ENCODE peak calls at places on chromosomes 16 and 17, in nine cellular contexts. B is NCI-H1092; R is AG04450; X is IMR-90; M is RKO; N is RPMI7951; V is KBM-7; A is stimulated activated naive CD8-positive, alpha-beta T cell treated with anti-CD3 and anti-CD28 coated beads, Interleukin-15, Interleukin-2, amounts not matched to agents 100 U/mL and 50 U/mL, for 24 hours; Z is amniotic epithelial cell. H is an unnamed sample.

GRCh38 chr17:35773674-35774425 is 13.2 kb downstream of the C17orf50 start:
- DNase-seq in B (no peak), R (no peak), X (no peak), M (no peak), N (no peak), V (no peak), A (no peak), Z (no peak), H (no peak)

GRCh38 chr17:73887739-73888138 is 243.5 kb upstream of the SDK2 start:
- DNase-seq in B (no peak), R (no peak), X (no peak), M (no peak), N (no peak), V (no peak), A (no peak), Z (no peak), H (no peak)

GRCh38 chr17:61064087-61064951 is 335.3 kb upstream of the TBX2 start:
- DNase-seq in B (no peak), R (no peak), X (no peak), M (no peak), N (peak; percentile 22), V (no peak), A (no peak), Z (no peak), H (no peak)

GRCh38 chr16:81778861-81779539 is at the start of gene PLCG2:
- DNase-seq in B (no peak), R (no peak), X (no peak), M (peak; percentile 74), N (peak; percentile 47), V (peak; percentile 56), A (peak; percentile 85), Z (peak; percentile 5), H (no peak)

GRCh38 chr17:50708050-50709000 is 611 bp upstream of the ANKRD40 start:
- DNase-seq in B (no peak), R (no peak), X (no peak), M (peak; percentile 58), N (peak; percentile 48), V (peak; percentile 64), A (no peak), Z (no peak), H (no peak)

GRCh38 chr17:75240394-75241142 is 20.8 kb downstream of the GGA3 start:
- DNase-seq in B (no peak), R (no peak), X (peak; percentile 20), M (peak; percentile 51), N (no peak), V (peak; percentile 73), A (peak; percentile 66), Z (peak; percentile 29), H (no peak)

GRCh38 chr17:67128700-67129099 is 84.3 kb downstream of the CACNG1 start:
- DNase-seq in B (no peak), R (no peak), X (peak; percentile 64), M (no peak), N (no peak), V (no peak), A (no peak), Z (no peak), H (no peak)

GRCh38 chr17:18258356-18259038 is at the start of gene FLII:
- DNase-seq in B (no peak), R (no peak), X (peak; percentile 17), M (peak; percentile 59), N (no peak), V (peak; percentile 51), A (peak; percentile 70), Z (peak; percentile 13), H (no peak)

GRCh38 chr17:58120195-58120822 is 27.9 kb upstream of the OR4D1 start:
- DNase-seq in B (no peak), R (peak; percentile 18), X (peak; percentile 66), M (peak; percentile 67), N (peak; percentile 56), V (peak; percentile 73), A (peak; percentile 41), Z (peak; percentile 61), H (peak; percentile 24)

GRCh38 chr17:53142890-53143289 is 679.8 kb upstream of the KIF2B start:
- DNase-seq in B (no peak), R (no peak), X (no peak), M (peak; percentile 53), N (no peak), V (no peak), A (no peak), Z (no peak), H (no peak)

GRCh38 chr16:548586-548985 is 11.6 kb upstream of the PRR35 start:
- DNase-seq in B (no peak), R (no peak), X (no peak), M (no peak), N (no peak), V (no peak), A (no peak), Z (no peak), H (no peak)

GRCh38 chr17:19541445-19541844 is 7.8 kb downstream of the SLC47A1 start:
- DNase-seq in B (no peak), R (no peak), X (no peak), M (no peak), N (no peak), V (no peak), A (no peak), Z (no peak), H (no peak)

GRCh38 chr16:65318138-65318537 is 196.3 kb upstream of the CDH11 start:
- DNase-seq in B (no peak), R (no peak), X (no peak), M (no peak), N (no peak), V (no peak), A (no peak), Z (no peak), H (no peak)

GRCh38 chr16:50674831-50675230 is 6.3 kb downstream of the SNX20 start:
- DNase-seq in B (no peak), R (no peak), X (no peak), M (no peak), N (peak; percentile 56), V (no peak), A (no peak), Z (no peak), H (no peak)

GRCh38 chr17:40111221-40112128 is 10.3 kb upstream of the MSL1 start:
- DNase-seq in B (peak; percentile 61), R (peak; percentile 87), X (peak; percentile 97), M (peak; percentile 95), N (peak; percentile 95), V (peak; percentile 94), A (peak; percentile 77), Z (peak; percentile 98), H (peak; percentile 82)

GRCh38 chr17:78500806-78501205 is 76.4 kb downstream of the DNAH17 start:
- DNase-seq in B (no peak), R (no peak), X (no peak), M (no peak), N (no peak), V (no peak), A (no peak), Z (no peak), H (no peak)

GRCh38 chr16:75415169-75415908 is 18.0 kb downstream of the CFDP1 start:
- DNase-seq in B (no peak), R (no peak), X (peak; percentile 69), M (peak; percentile 66), N (no peak), V (no peak), A (no peak), Z (peak; percentile 16), H (no peak)

GRCh38 chr16:3999890-4000325 is 116.3 kb downstream of the ADCY9 start:
- DNase-seq in B (no peak), R (no peak), X (peak; percentile 50), M (no peak), N (no peak), V (peak; percentile 42), A (no peak), Z (peak; percentile 76), H (no peak)